ENCODE peak calls at places on chromosomes 12 and 14, in four cellular contexts. I, W, Y and C are unnamed samples.

GRCh38 chr12:122983789-122984515 is 3.5 kb downstream of the ARL6IP4 start:
- DNase-seq in I (no peak), W (no peak), Y (no peak), C (no peak)

GRCh38 chr14:53491256-53491905 is 338.3 kb upstream of the DDHD1 start:
- DNase-seq in I (no peak), W (no peak), Y (no peak), C (no peak)

GRCh38 chr12:109927622-109928021 is 27.5 kb downstream of the TCHP start:
- DNase-seq in I (peak; percentile 60), W (peak; percentile 6), Y (no peak), C (no peak)

GRCh38 chr12:13591488-13591887 is 389.9 kb downstream of the GRIN2B start:
- DNase-seq in I (no peak), W (no peak), Y (no peak), C (no peak)

GRCh38 chr14:61761557-61761956 is 663 bp upstream of the SNAPC1 start:
- DNase-seq in I (no peak), W (no peak), Y (no peak), C (no peak)

GRCh38 chr14:99393059-99393655 is 87.5 kb downstream of the SETD3 start:
- DNase-seq in I (peak; percentile 70), W (no peak), Y (no peak), C (no peak)

GRCh38 chr14:101020971-101021370 is 117.4 kb upstream of the RTL1 start:
- DNase-seq in I (no peak), W (no peak), Y (no peak), C (no peak)

GRCh38 chr12:10395390-10395998 is 5.7 kb upstream of the KLRK1 start:
- DNase-seq in I (no peak), W (no peak), Y (no peak), C (no peak)

GRCh38 chr14:23751591-23751990 is 115.4 kb downstream of the DHRS2 start:
- DNase-seq in I (no peak), W (no peak), Y (no peak), C (no peak)

GRCh38 chr14:70536830-70537229 is 2.0 kb upstream of the ADAM20 start:
- DNase-seq in I (no peak), W (no peak), Y (no peak), C (no peak)

GRCh38 chr14:68486809-68487208 is 306.1 kb downstream of the ZFP36L1 start:
- DNase-seq in I (no peak), W (no peak), Y (no peak), C (no peak)

GRCh38 chr12:122956028-122956427 is 10.2 kb downstream of the ABCB9 start:
- DNase-seq in I (no peak), W (no peak), Y (no peak), C (no peak)

GRCh38 chr12:110669193-110669502 is 19.8 kb downstream of the HVCN1 start:
- DNase-seq in I (no peak), W (no peak), Y (no peak), C (no peak)

GRCh38 chr14:72434856-72435255 is 459.0 kb downstream of the DPF3 start:
- DNase-seq in I (no peak), W (no peak), Y (no peak), C (no peak)

GRCh38 chr14:91284146-91284790 is 39.8 kb upstream of the GPR68 start:
- DNase-seq in I (no peak), W (no peak), Y (peak; percentile 41), C (no peak)

GRCh38 chr12:92193063-92193462 is 47.4 kb upstream of the BTG1 start:
- DNase-seq in I (no peak), W (no peak), Y (no peak), C (no peak)

GRCh38 chr12:56808954-56809353 is 45.8 kb downstream of the HSD17B6 start:
- DNase-seq in I (no peak), W (no peak), Y (no peak), C (no peak)

GRCh38 chr12:113101751-113102150 is 33.8 kb downstream of the RASAL1 start:
- DNase-seq in I (no peak), W (no peak), Y (no peak), C (no peak)

GRCh38 chr12:46124848-46125619 is 134.7 kb upstream of the SCAF11 start:
- DNase-seq in I (peak; percentile 77), W (peak; percentile 24), Y (peak; percentile 35), C (peak; percentile 83)

GRCh38 chr12:45962553-45963325 is 27.6 kb downstream of the SCAF11 start:
- DNase-seq in I (peak; percentile 50), W (no peak), Y (no peak), C (no peak)

GRCh38 chr12:81332054-81332453 is 254.2 kb downstream of the ACSS3 start:
- DNase-seq in I (no peak), W (no peak), Y (no peak), C (no peak)

GRCh38 chr12:98421336-98421735 is 94.1 kb upstream of the TMPO start:
- DNase-seq in I (no peak), W (no peak), Y (no peak), C (no peak)

GRCh38 chr14:74843653-74844052 is 32.3 kb downstream of the PROX2 start:
- DNase-seq in I (no peak), W (no peak), Y (no peak), C (no peak)

GRCh38 chr14:53893374-53893773 is 63.3 kb downstream of the BMP4 start:
- DNase-seq in I (no peak), W (no peak), Y (no peak), C (no peak)